ENCODE peak calls at places on chromosomes 3 and 15, in four cellular contexts. U is pancreas, S is neural progenitor cell, Z is tibial artery. F is an unnamed sample.

GRCh38 chr15:73142802-73143762 is 90.8 kb downstream of the NEO1 start:
- DNase-seq in U (no peak), S (no peak), Z (no peak), F (no peak)

GRCh38 chr3:52428151-52429005 is 16.5 kb downstream of the SEMA3G start:
- DNase-seq in U (peak; percentile 70), S (peak; percentile 77), Z (peak; percentile 74), F (peak; percentile 90)

GRCh38 chr3:190116551-190117067 is 4.1 kb downstream of the P3H2 start:
- DNase-seq in U (no peak), S (no peak), Z (no peak), F (peak; percentile 54)

GRCh38 chr15:73856458-73857192 is 16.7 kb upstream of the TBC1D21 start:
- DNase-seq in U (peak; percentile 38), S (no peak), Z (no peak), F (no peak)

GRCh38 chr3:127426444-127427168 is 138.8 kb upstream of the PRR20G start:
- DNase-seq in U (no peak), S (peak; percentile 48), Z (no peak), F (no peak)

GRCh38 chr3:177440456-177441105 is 243.3 kb upstream of the TBL1XR1 start:
- DNase-seq in U (no peak), S (no peak), Z (no peak), F (no peak)

GRCh38 chr3:55169608-55170010 is 241.8 kb upstream of the LRTM1 start:
- DNase-seq in U (no peak), S (no peak), Z (no peak), F (peak; percentile 100)

GRCh38 chr15:42491540-42492225 is 742 bp upstream of the ZNF106 start:
- DNase-seq in U (no peak), S (no peak), Z (no peak), F (peak; percentile 72)

GRCh38 chr15:88878720-88879184 is 16.6 kb downstream of the HAPLN3 start:
- DNase-seq in U (peak; percentile 52), S (peak; percentile 82), Z (no peak), F (peak; percentile 70)

GRCh38 chr15:62658498-62658897 is 384.0 kb upstream of the TPM1 start:
- DNase-seq in U (no peak), S (no peak), Z (peak; percentile 54), F (no peak)

GRCh38 chr3:114452176-114452744 is 158.4 kb downstream of the TIGIT start:
- DNase-seq in U (no peak), S (no peak), Z (no peak), F (no peak)
- H3K4me3 ChIP-seq in U (no peak overlapping the region), S (no peak overlapping the region), Z (peak overlapping the region; percentile 11), F (no peak overlapping the region)

GRCh38 chr15:37093480-37094410 is 6.6 kb downstream of the MEIS2 start:
- DNase-seq in U (no peak), S (no peak), Z (no peak), F (no peak)
- H3K4me3 ChIP-seq in U (no peak overlapping the region), S (no peak overlapping the region), Z (no peak overlapping the region), F (peak overlapping the region; percentile 40)

GRCh38 chr15:50182233-50183013 is 427 bp downstream of the SLC27A2 start:
- DNase-seq in U (peak; percentile 15), S (peak; percentile 61), Z (no peak), F (peak; percentile 14)
- H3K4me3 ChIP-seq in U (peak overlapping the region; percentile 45), S (peak overlapping the region; percentile 69), Z (peak overlapping the region; percentile 37), F (peak overlapping the region; percentile 53)

DNA sequence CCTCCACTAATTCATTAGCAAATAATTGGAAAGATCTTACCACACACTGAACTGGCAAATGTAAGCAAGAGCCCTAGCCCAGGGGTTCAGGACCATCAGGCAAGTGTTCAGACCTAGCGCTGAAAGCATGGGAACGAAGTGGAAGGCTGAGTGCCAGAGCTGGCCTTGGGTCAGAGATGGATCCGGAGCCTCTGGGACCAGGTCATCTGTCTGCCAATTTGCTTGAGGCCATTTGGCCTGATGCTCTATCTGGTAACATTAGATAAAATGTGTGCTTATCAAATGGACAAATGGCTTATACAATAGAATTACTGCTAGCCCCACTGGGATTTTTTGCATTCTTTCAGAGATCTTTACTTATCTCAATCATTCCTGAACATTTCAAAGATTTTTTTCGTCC is 1.4 kb upstream of the TMC3 start:
- DNase-seq in U (no peak), S (no peak), Z (no peak), F (no peak)
- H3K4me3 ChIP-seq in U (no peak overlapping the region), S (no peak overlapping the region), Z (no peak overlapping the region), F (no peak overlapping the region)

GRCh38 chr15:56978898-56979662 is 60.6 kb downstream of the TCF12 start:
- DNase-seq in U (no peak), S (no peak), Z (no peak), F (peak; percentile 51)
- H3K4me3 ChIP-seq in U (no peak overlapping the region), S (no peak overlapping the region), Z (no peak overlapping the region), F (no peak overlapping the region)

DNA sequence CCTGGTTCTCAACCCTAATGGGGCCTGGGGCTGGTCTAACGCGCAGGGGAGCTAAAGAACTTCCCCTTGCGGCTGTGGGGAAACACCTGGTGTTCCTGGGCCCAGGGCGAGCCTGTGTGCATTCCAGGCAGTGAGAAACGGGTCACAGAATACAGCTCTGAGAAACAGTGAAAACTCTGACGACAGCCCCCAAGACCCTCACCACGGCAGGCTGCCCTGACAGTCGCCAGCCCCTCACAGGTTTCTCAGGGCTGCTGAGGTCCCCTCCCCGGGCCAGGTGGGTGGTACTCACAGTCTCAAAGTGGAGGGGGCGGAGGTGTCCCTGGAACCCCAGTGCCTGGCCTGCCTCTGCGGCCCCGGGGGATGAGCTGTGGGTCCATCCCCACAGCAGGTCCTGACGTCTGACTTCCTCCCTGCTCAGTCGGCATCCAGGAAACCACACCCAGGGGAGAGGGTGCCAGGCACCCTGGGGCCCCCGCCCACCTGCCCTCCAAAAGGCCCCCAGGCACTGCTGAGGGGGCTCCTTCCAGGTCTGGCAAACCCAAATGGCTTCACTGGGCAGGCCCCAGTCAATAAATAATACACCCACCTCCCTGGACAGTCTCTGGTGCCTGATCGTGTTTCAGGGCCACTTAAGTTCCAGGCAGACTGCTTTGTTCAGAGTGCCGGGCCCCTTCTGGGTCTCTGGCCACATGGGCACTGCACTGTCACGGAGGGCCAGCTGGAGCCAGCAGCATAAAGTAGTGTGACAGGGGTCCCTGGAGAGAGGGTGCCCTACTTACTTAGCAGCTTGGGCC is 57.7 kb downstream of the IQSEC1 start:
- DNase-seq in U (no peak), S (no peak), Z (no peak), F (no peak)
- H3K4me3 ChIP-seq in U (no peak overlapping the region), S (no peak overlapping the region), Z (peak overlapping the region; percentile 18), F (no peak overlapping the region)

GRCh38 chr15:100723323-100723801 is 121.0 kb downstream of the ASB7 start:
- DNase-seq in U (no peak), S (no peak), Z (no peak), F (no peak)

GRCh38 chr15:100725121-100726069 is 123.0 kb downstream of the ASB7 start:
- DNase-seq in U (peak; percentile 11), S (no peak), Z (no peak), F (peak; percentile 75)

GRCh38 chr15:100720406-100720967 is 118.1 kb downstream of the ASB7 start:
- DNase-seq in U (peak; percentile 12), S (no peak), Z (no peak), F (no peak)

GRCh38 chr15:100722551-100723322 is 120.3 kb downstream of the ASB7 start:
- DNase-seq in U (no peak), S (no peak), Z (no peak), F (no peak)

DNA sequence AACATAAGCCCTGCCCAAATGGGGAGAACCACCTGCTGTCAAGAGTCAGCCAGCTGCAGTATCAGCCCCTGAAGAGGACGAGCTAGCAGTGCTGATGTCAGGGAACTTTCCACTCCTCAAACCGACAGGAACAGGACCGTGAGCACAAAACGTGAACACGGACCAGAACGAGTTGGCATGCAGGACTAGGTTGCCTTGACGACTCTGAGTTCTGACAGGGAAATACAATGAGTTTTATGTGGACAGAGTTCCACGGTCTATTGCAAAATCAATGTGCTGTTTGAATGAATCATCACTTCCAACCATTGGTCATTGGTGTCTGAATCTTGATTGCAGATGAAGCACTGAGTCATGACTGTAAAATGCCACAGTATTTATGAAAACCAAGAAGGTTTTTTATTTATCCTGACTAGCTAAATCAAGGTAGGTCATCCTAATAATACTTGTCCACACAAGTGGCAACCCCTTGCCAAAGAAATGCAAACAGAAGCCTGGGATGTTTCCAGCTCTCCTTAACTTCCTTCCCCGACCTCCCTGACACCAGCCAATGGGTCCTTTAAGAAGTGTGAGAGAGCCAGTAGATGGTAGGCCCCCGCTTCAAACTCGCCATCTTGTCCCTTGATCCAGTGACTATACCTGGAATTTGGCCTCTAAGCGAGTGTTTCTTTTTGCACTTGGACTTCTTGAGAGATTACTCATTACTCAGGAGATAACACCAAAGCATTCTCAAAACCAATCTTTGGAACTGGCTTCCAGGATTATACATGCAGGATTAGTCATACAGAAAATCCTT is 119.6 kb downstream of the ASB7 start:
- DNase-seq in U (peak; percentile 80), S (no peak), Z (peak; percentile 80), F (peak; percentile 99)
- H3K4me3 ChIP-seq in U (no peak overlapping the region), S (no peak overlapping the region), Z (no peak overlapping the region), F (peak overlapping the region; percentile 16)

DNA sequence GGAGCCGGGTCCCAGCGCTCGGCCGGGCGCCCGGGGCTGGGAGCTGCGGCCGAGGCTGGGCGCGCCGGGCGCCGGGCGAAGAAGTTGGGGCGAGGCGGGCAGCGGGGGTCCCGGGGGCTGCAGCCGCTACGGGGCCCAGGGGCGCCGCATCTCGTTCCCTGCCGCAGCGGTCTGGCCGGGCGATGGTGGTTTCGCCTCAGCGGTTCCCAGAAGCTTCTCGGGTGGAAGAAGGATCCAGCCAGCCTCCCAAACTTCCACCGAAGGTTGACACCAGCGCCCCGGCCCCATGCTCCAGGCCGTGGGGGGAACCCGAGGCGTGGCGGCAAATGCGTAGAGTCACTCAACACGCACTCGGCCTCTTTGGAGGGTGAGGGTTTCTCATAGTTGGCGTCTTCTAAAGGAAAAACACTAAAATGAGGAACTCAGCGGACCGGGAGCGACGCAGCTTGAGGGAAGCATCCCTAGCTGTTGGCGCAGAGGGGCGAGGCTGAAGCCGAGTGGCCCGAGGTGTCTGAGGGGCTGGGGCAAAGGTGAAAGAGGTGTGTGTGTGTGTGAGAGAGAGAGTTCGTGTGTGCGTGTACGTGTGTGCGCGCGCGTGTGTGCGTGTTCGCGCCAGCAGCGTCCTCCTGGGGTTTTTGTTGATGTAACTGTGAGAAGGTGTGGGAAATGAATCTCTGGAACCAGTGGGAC is 943 bp downstream of the BOC start:
- DNase-seq in U (no peak), S (peak; percentile 46), Z (peak; percentile 44), F (peak; percentile 59)
- H3K4me3 ChIP-seq in U (peak overlapping the region; percentile 66), S (peak overlapping the region; percentile 93), Z (peak overlapping the region; percentile 70), F (peak overlapping the region; percentile 85)

F was measured in AG10803.